ENCODE peak calls at places on chromosomes 11 and 22, in seven cellular contexts. J, D, N, S, B, U and F are unnamed samples.

GRCh38 chr11:125350206-125351044 is 145.6 kb downstream of the FEZ1 start:
- DNase-seq in J (no peak), D (no peak), N (peak), S (no peak), B (no peak), U (no peak), F (no peak)

GRCh38 chr22:24440270-24440717 is 12.9 kb downstream of the ADORA2A start:
- DNase-seq in J (no peak), D (no peak), N (no peak), S (no peak), B (no peak), U (peak), F (no peak)

GRCh38 chr11:1139441-1140066 is 18.2 kb upstream of the MUC5AC start:
- DNase-seq in J (no peak), D (peak), N (no peak), S (no peak), B (no peak), U (no peak), F (no peak)

GRCh38 chr11:61378713-61379313 is 13.6 kb upstream of the TMEM216 start:
- DNase-seq in J (no peak), D (no peak), N (no peak), S (no peak), B (peak), U (peak), F (no peak)

GRCh38 chr11:11215058-11215815 is 137.8 kb downstream of the CSNK2A3 start:
- DNase-seq in J (no peak), D (no peak), N (no peak), S (no peak), B (no peak), U (no peak), F (no peak)

GRCh38 chr11:12497431-12497830 is 120.1 kb downstream of the PARVA start:
- DNase-seq in J (no peak), D (no peak), N (no peak), S (no peak), B (no peak), U (no peak), F (no peak)

GRCh38 chr11:2825886-2826678 is 59.5 kb downstream of the CDKN1C start:
- DNase-seq in J (no peak), D (peak), N (peak), S (peak), B (peak), U (peak), F (peak)

GRCh38 chr11:17013548-17014320 is 480 bp downstream of the PLEKHA7 start:
- DNase-seq in J (peak), D (no peak), N (peak), S (peak), B (peak), U (no peak), F (no peak)

GRCh38 chr11:4105916-4106315 is 11.3 kb downstream of the RRM1 start:
- DNase-seq in J (no peak), D (no peak), N (no peak), S (no peak), B (no peak), U (no peak), F (no peak)

DNA sequence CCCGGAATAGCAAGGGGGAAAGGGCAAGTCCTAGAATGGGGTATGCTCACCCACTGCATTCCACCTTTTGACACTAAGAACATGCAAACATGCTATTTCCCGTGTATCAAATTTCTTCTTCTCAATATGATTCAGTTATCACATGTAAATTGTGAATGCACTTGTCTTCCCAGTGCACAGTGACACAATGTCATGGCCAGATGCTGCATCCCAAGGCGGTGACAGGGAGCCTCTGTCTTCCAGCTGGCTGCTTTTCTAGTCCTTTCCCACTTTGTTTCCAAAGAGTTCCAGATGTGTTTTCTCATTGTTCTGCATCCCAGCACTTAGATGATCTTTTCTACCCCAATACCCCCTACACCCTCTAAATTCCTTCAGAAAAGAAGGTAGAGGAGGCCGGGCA is 12.4 kb downstream of the SLC25A18 start:
- DNase-seq in J (no peak), D (no peak), N (no peak), S (no peak), B (no peak), U (no peak), F (no peak)
- H3K27ac ChIP-seq in J (no peak), D (peak), N (no peak), S (no peak), B (peak), U (no peak), F (no peak)

GRCh38 chr11:101864098-101864497 is 50.7 kb upstream of the CEP126 start:
- DNase-seq in J (no peak), D (no peak), N (no peak), S (no peak), B (no peak), U (no peak), F (no peak)
- H3K27ac ChIP-seq in J (no peak), D (no peak), N (no peak), S (no peak), B (no peak), U (no peak), F (no peak)

DNA sequence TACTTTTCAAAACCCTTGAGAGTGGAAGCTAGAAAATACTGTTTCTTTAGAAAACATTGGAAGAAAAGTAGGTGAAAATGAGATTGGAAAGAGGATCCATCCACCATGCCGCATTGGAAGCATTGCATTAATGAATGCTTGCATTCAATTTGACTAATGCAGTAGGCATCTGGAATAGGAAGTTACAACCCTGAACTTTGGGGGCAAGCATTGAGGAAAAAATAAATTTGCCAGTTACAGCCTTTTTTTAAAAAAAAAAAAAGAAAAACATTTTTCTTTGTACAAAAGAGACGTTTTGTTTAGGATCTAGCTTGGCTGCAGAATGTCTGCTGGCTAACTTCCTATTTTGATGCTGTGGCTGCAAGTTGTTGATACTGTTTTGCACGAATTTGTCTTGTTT is 28.0 kb downstream of the RTN3 start:
- DNase-seq in J (no peak), D (no peak), N (no peak), S (no peak), B (no peak), U (no peak), F (no peak)
- H3K27ac ChIP-seq in J (no peak), D (no peak), N (no peak), S (no peak), B (no peak), U (no peak), F (no peak)

GRCh38 chr11:65557280-65558001 is 718 bp downstream of the LTBP3 start:
- DNase-seq in J (no peak), D (no peak), N (no peak), S (no peak), B (no peak), U (no peak), F (peak)
- H3K27ac ChIP-seq in J (peak), D (peak), N (peak), S (peak), B (peak), U (peak), F (peak)

GRCh38 chr22:28884754-28885375 is 1.5 kb downstream of the ZNRF3 start:
- DNase-seq in J (no peak), D (no peak), N (no peak), S (no peak), B (peak), U (no peak), F (no peak)

GRCh38 chr22:28882545-28882877 is 861 bp upstream of the ZNRF3 start:
- DNase-seq in J (no peak), D (no peak), N (peak), S (no peak), B (no peak), U (peak), F (no peak)

GRCh38 chr22:28883657-28883916 is 215 bp downstream of the ZNRF3 start:
- DNase-seq in J (no peak), D (no peak), N (no peak), S (no peak), B (no peak), U (no peak), F (no peak)

GRCh38 chr22:28882878-28883656 is at the start of gene ZNRF3:
- DNase-seq in J (peak), D (peak), N (peak), S (peak), B (peak), U (peak), F (peak)

DNA sequence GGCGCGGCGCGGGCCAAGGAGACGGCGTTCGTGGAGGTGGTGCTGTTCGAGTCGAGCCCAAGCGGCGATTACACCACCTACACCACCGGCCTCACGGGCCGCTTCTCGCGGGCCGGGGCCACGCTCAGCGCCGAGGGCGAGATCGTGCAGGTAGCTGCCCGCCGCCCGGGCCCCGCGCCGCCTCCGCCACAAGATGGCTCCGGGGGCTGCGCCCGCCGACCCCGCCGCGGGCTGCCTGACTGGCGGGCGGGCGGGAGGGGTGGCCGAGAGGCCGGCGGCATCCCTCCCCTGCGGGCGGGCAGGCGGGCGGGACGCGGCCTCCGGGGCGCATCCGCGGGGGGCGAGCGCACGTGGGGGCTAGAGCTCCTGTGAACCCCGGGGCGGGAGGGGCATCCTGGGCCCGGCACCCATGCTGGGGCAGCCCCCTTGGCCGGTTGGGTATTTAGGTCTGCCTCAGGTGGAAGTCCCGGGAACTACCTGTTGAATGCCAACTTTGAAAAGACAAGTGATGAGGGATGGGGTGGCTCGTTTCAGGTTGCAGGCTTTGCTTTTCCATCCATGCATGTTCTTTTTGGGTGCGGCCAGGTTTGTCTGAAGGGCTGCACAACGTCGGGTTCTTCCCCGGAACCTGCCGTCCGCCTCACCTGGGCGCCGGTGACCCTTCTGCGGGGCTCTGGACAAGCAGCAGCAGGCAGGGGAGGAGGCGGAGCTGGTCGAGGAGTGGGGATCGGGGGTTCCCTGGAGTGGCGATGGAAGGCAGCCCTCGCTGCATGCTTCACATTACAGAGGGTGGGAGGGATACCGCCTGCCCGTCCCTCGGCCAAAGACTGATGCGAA is 763 bp downstream of the ZNRF3 start:
- DNase-seq in J (peak), D (no peak), N (peak), S (peak), B (peak), U (peak), F (peak)
- H3K27ac ChIP-seq in J (peak), D (peak), N (peak), S (no peak), B (no peak), U (no peak), F (no peak)

DNA sequence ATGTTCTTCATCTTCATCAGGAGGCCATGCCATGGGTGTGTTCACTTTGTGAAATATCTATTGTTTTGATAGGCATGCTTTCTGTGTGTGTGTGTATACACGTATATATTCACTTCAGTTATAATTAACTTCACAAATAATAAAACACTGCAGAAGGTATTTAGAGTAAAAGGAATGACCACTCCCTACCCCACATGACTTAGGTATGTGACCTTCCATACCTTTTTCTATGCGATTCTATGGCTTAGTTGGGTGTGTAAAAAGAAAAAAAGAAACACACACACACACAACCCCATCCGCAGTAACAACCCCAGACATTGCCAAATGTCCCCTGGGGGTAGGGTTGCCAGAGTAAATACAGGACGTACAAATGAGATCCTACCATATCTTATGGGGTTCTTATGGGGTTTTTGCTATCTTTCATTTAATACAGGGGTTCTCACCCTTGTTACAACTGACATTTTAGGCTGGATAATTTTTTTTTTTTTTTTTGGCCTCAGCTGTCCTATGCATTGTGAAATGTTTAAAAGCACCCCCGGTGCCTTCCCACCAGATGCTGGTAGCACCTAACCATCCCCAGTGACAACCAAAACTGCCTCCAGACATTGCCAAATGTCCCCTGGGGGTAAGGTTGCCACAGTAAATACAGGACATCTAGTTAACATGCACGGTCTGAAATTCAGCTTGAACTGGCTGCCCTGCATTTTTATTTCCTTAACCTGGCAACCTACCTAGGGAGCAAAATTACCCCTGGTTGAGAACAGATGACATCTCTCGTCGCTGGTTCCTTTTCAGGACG is 72.2 kb downstream of the CYTH4 start:
- DNase-seq in J (no peak), D (no peak), N (no peak), S (no peak), B (peak), U (no peak), F (no peak)
- H3K27ac ChIP-seq in J (no peak), D (no peak), N (no peak), S (no peak), B (no peak), U (no peak), F (no peak)

GRCh38 chr22:27212617-27213177 is 555.3 kb downstream of the MIAT start:
- DNase-seq in J (peak), D (no peak), N (no peak), S (peak), B (no peak), U (peak), F (peak)

GRCh38 chr22:27213291-27213690 is 555.9 kb downstream of the MIAT start:
- DNase-seq in J (no peak), D (no peak), N (no peak), S (no peak), B (no peak), U (no peak), F (peak)

GRCh38 chr22:27212081-27212480 is 554.7 kb downstream of the MIAT start:
- DNase-seq in J (no peak), D (no peak), N (no peak), S (no peak), B (no peak), U (no peak), F (peak)

GRCh38 chr22:27214691-27215090 is 557.3 kb downstream of the MIAT start:
- DNase-seq in J (no peak), D (no peak), N (no peak), S (no peak), B (no peak), U (no peak), F (peak)

DNA sequence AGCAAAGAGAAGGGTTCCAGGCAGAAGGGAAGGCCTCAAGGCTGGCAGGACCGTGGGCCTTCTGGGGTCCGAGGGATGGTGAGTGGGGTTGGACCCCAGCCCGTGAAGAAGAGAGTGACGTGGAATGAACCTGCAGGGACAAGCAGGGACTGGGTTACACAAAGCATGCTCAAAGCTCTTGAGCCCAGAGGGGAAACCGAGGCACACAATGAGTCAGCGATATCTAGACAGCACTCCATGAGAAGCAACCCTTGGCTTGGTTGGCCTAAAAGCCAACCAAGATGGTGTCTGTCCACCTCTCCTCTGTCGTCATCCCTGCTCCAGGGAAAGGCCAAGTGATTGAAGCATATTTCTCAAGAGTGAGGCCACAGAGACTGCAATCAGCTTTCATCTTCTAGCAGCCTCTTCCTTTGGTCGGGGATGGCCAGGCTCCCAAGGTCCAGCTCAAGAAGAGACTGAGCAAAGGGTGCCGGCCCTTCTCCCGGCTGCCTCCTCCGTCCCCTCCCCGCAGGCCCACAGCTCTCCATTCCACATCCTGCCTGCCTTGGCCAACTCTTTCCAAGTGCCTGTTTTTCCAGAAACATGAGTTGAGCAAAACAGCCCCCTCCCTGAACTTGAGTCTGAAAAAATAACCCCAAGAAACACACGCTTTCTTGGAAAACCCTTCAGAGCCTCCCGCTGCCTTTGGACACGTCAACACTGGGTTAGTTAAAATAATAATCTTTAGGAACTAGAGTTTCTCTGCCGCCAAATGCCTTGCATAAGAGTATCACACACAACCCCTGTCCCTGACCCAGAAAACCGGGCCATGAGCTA is 556.6 kb downstream of the MIAT start:
- DNase-seq in J (no peak), D (no peak), N (peak), S (peak), B (no peak), U (peak), F (peak)
- H3K27ac ChIP-seq in J (no peak), D (no peak), N (no peak), S (no peak), B (no peak), U (peak), F (peak)

GRCh38 chr22:22519591-22519990 is 479 bp downstream of the ZNF280A start:
- DNase-seq in J (no peak), D (no peak), N (no peak), S (no peak), B (no peak), U (no peak), F (no peak)
- H3K27ac ChIP-seq in J (no peak), D (no peak), N (no peak), S (no peak), B (no peak), U (no peak), F (no peak)